ENCODE peak calls at places on chromosomes 3 and 15, in six cellular contexts. A, Q, L, N, G and U are unnamed samples.

GRCh38 chr15:50182233-50183013 is 427 bp downstream of the SLC27A2 start:
- DNase-seq in A (no peak), Q (peak), L (peak), N (peak), G (peak), U (peak)

GRCh38 chr15:62165029-62165792 is at the start of gene C2CD4B:
- DNase-seq in A (peak), Q (no peak), L (peak), N (peak), G (peak), U (no peak)

GRCh38 chr15:87572381-87572780 is 684.2 kb downstream of the NTRK3 start:
- DNase-seq in A (no peak), Q (no peak), L (no peak), N (no peak), G (no peak), U (no peak)

GRCh38 chr3:133412511-133413165 is 12.8 kb downstream of the BFSP2 start:
- DNase-seq in A (no peak), Q (no peak), L (no peak), N (no peak), G (no peak), U (no peak)

GRCh38 chr15:32656091-32656860 is 14.8 kb downstream of the SCG5 start:
- DNase-seq in A (no peak), Q (no peak), L (no peak), N (no peak), G (no peak), U (no peak)

GRCh38 chr15:75348563-75349350 is 1.9 kb downstream of the NEIL1 start:
- DNase-seq in A (no peak), Q (no peak), L (no peak), N (no peak), G (no peak), U (no peak)

GRCh38 chr15:63605816-63606215 is 8.6 kb downstream of the FBXL22 start:
- DNase-seq in A (no peak), Q (peak), L (no peak), N (peak), G (peak), U (no peak)

GRCh38 chr15:87792250-87793030 is 464.1 kb downstream of the NTRK3 start:
- DNase-seq in A (no peak), Q (no peak), L (no peak), N (no peak), G (no peak), U (no peak)

GRCh38 chr3:124584245-124584551 is 146.1 kb upstream of the UMPS start:
- DNase-seq in A (no peak), Q (no peak), L (no peak), N (peak), G (no peak), U (no peak)

GRCh38 chr15:61175024-61175423 is 54.1 kb downstream of the RORA start:
- DNase-seq in A (no peak), Q (no peak), L (peak), N (no peak), G (no peak), U (no peak)

GRCh38 chr15:51094606-51095569 is at the start of gene TNFAIP8L3:
- DNase-seq in A (peak), Q (no peak), L (peak), N (peak), G (peak), U (no peak)

GRCh38 chr3:64218329-64218728 is 6.9 kb downstream of the PRICKLE2 start:
- DNase-seq in A (no peak), Q (no peak), L (no peak), N (no peak), G (no peak), U (no peak)

GRCh38 chr3:120561251-120562045 is 34.7 kb upstream of the NDUFB4 start:
- DNase-seq in A (peak), Q (peak), L (peak), N (peak), G (peak), U (peak)

GRCh38 chr3:12049675-12050074 is 45.5 kb downstream of the SYN2 start:
- DNase-seq in A (no peak), Q (no peak), L (no peak), N (no peak), G (no peak), U (no peak)

GRCh38 chr3:13083898-13084297 is 10.7 kb upstream of the IQSEC1 start:
- DNase-seq in A (no peak), Q (peak), L (no peak), N (no peak), G (peak), U (peak)

GRCh38 chr3:63961891-63962290 is 49.7 kb upstream of the SCAANT1 start:
- DNase-seq in A (no peak), Q (no peak), L (no peak), N (no peak), G (peak), U (no peak)

GRCh38 chr3:72661115-72661457 is 187.2 kb downstream of the SHQ1 start:
- DNase-seq in A (peak), Q (no peak), L (no peak), N (no peak), G (no peak), U (no peak)

GRCh38 chr15:74451861-74452835 is 8.8 kb downstream of the UBL7 start:
- DNase-seq in A (no peak), Q (no peak), L (no peak), N (no peak), G (no peak), U (no peak)

GRCh38 chr3:158794936-158795518 is 6.8 kb upstream of the MFSD1 start:
- DNase-seq in A (no peak), Q (no peak), L (no peak), N (no peak), G (no peak), U (no peak)
- TF ChIP-seq CTCF in A (peak), Q (peak), L (peak), N (peak), G (peak), U (no peak)

DNA sequence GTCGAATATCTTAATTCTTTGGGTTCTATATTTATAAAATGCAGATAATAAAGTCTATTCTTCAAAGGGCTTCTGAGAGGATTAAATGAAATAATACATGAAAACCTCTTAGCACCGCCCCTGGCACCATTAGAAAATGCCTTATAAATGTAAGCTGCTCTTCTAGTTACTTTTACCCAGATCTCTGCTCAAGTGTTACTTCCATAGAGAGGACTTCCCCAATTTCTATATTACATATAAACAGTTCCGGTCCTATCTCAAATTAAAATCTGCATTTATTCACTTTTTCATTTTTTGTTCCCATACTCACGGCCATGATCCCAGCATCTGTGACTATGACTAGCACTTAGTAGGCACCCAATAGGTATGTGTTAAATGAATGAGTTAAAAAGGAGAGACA is 890.9 kb upstream of the CFAP20DC start:
- DNase-seq in A (no peak), Q (no peak), L (no peak), N (no peak), G (no peak), U (no peak)
- TF ChIP-seq CTCF in A (no peak), Q (no peak), L (no peak), N (no peak), G (no peak), U (no peak)

DNA sequence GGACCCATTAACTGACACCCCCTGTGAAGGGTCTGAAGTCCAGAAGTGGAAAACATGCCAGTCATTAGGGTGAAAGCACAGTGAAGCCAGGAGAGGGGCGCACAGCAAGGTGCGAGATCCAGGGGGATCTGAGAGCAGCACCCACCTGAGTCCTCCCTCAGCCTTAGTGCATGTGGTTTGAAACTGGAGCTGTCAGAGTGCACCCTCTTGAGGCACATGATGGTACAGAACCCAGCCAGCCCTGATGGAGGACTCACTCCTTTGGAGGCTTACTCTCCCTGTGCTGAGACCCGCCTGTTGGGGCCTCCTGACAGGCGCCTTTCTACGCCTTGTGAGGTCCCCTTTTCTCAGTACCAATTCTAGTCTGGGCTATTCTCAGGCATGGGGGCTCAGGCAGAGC is 77.8 kb downstream of the IL20RB start:
- DNase-seq in A (no peak), Q (no peak), L (peak), N (peak), G (no peak), U (no peak)
- TF ChIP-seq CTCF in A (peak), Q (no peak), L (no peak), N (no peak), G (peak), U (no peak)

DNA sequence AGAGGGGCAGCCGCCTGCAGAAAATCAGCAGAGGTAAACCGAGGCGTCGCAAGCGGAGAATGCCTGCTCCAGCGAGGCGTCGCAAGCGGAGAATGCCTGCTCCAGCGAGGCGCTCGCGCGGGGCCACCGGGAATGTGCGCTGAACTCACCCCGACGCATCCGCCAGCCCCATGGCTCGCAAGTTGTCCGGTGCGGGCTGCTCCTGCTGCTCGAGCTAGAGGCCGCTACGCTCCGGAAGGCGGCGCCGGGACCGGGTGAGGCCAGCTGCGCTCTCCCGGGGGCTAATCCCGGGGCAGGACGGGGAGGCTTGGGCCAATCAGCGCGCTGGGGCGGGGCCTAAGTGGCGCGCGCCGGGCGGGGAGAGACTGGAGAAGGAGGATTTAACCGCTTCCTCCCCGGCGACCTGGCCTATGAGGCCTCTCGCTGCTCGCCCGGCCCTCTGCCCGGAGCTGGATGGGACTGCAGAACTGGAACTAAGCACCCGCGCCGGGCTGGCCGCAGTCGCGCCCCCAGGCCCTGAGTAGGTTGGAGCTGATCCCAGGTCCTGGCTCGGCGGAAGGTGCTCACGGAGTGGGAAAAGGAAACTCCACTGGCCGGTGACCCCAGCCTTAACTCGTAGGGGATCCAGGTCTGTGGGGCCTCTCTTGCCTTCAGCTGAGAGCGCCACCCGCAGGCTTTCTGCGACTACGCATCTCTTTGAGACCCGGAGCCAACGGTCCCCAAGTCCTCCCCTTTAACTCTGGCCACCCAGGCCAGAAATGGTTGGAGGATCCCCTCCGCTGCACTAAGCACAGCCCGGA is at the start of gene SLC26A6:
- DNase-seq in A (peak), Q (peak), L (peak), N (peak), G (peak), U (peak)
- TF ChIP-seq CTCF in A (peak), Q (no peak), L (peak), N (peak), G (peak), U (no peak)

GRCh38 chr3:31341130-31341529 is 191.6 kb upstream of the STT3B start:
- DNase-seq in A (no peak), Q (no peak), L (peak), N (no peak), G (no peak), U (no peak)
- TF ChIP-seq CTCF in A (peak), Q (no peak), L (no peak), N (no peak), G (no peak), U (no peak)

GRCh38 chr3:139288266-139288821 is 55.5 kb upstream of the MRPS22 start:
- DNase-seq in A (peak), Q (no peak), L (no peak), N (no peak), G (no peak), U (no peak)
- TF ChIP-seq CTCF in A (no peak), Q (no peak), L (no peak), N (no peak), G (no peak), U (no peak)

GRCh38 chr3:149977391-149977790 is 6.7 kb upstream of the PFN2 start:
- DNase-seq in A (no peak), Q (no peak), L (no peak), N (no peak), G (no peak), U (no peak)

GRCh38 chr3:149970716-149971402 is at the start of gene PFN2:
- DNase-seq in A (peak), Q (peak), L (peak), N (peak), G (peak), U (peak)

GRCh38 chr3:149969945-149970715 is 565 bp downstream of the PFN2 start:
- DNase-seq in A (peak), Q (peak), L (peak), N (peak), G (peak), U (peak)

GRCh38 chr3:149971403-149972075 is 844 bp upstream of the PFN2 start:
- DNase-seq in A (peak), Q (peak), L (no peak), N (peak), G (peak), U (no peak)

DNA sequence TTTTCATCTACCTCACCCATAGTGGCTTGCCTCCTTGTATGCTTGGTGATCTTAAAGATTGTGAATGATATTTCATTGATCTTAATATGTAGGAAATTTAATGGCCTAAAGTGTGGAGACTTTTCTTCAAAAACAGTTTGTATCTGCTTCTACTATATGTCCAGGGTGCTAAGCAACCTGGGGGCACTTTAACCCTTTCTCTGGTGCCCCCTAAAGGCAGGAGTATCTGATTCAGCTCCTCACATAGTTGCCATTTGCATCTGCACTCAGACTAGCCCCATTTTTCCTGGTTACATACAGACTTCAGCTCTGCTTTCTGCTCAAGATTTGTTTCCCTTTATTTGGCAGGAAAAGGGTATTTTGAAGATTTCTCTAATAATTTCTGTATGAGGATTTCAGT is 5.2 kb upstream of the PFN2 start:
- DNase-seq in A (no peak), Q (no peak), L (no peak), N (peak), G (no peak), U (no peak)
- TF ChIP-seq CTCF in A (no peak), Q (no peak), L (no peak), N (peak), G (peak), U (no peak)

DNA sequence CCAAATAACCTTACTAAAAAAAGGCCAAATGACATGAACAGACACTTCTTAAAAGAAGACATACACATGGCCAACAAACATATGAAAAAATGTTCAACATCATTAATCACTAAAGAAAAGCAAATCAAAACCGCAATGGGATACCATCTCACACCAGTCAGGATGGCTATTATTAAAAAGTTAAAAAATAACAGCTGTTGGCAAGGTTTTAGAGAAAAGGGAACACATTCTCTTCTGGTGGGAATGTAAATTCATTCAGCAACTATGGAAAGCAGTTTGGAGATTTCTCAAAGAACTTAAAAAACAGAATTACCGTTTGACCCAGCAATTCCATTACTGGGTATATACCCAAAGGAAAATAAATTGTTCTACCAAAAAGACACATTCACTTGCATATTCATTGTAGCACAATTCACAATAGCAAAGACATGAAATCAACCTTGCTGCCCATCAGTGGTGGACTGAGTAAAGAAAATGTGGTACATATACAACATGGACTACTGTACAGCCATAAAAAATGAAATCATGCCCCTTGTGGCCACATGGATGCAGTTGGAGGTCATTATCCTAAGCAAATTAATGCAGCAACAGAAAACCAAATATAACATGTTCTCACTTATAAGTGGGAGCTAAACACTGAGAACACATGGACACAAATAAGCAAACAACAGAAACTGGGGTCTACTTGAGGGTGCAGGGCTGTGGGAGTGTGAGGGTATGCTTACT is 190.7 kb upstream of the MCTP2 start:
- DNase-seq in A (no peak), Q (no peak), L (no peak), N (no peak), G (no peak), U (no peak)
- TF ChIP-seq CTCF in A (no peak), Q (no peak), L (peak), N (no peak), G (no peak), U (no peak)